ENCODE peak calls at places on chromosomes 2 and 18, in five cellular contexts. W is Caco-2, E is IMR-90, T is PC-3, A is AG10803. C is an unnamed sample.

GRCh38 chr2:210188190-210188589 is 17.0 kb upstream of the KANSL1L start:
- DNase-seq in W (no peak), E (no peak), T (no peak), A (no peak), C (no peak)

GRCh38 chr2:237324446-237325236 is 89.3 kb downstream of the COL6A3 start:
- DNase-seq in W (no peak), E (peak; percentile 85), T (no peak), A (peak; percentile 46), C (peak; percentile 75)

GRCh38 chr2:36362291-36362690 is 6.7 kb downstream of the CRIM1 start:
- DNase-seq in W (no peak), E (peak; percentile 79), T (no peak), A (peak; percentile 82), C (no peak)

GRCh38 chr2:96161785-96162367 is 16.6 kb upstream of the DUSP2 start:
- DNase-seq in W (no peak), E (no peak), T (no peak), A (no peak), C (no peak)

GRCh38 chr18:8667846-8668245 is 37.5 kb upstream of the MTCL1 start:
- DNase-seq in W (no peak), E (peak; percentile 72), T (no peak), A (peak; percentile 50), C (no peak)

GRCh38 chr2:28993211-28993960 is 12.3 kb downstream of the TOGARAM2 start:
- DNase-seq in W (no peak), E (no peak), T (peak; percentile 54), A (no peak), C (no peak)

GRCh38 chr18:24761765-24762164 is 301.3 kb downstream of the HRH4 start:
- DNase-seq in W (no peak), E (no peak), T (no peak), A (no peak), C (no peak)

GRCh38 chr2:37153224-37153623 is 3.6 kb downstream of the EIF2AK2 start:
- DNase-seq in W (no peak), E (no peak), T (no peak), A (no peak), C (no peak)

GRCh38 chr18:58213445-58213844 is 169.4 kb downstream of the NEDD4L start:
- DNase-seq in W (no peak), E (peak; percentile 93), T (peak; percentile 84), A (peak; percentile 95), C (no peak)

GRCh38 chr2:23595601-23596251 is 210.7 kb downstream of the KLHL29 start:
- DNase-seq in W (no peak), E (peak; percentile 13), T (no peak), A (peak; percentile 90), C (no peak)
- TF ChIP-seq CTCF in W (no peak), E (no peak), T (no peak), A (peak; percentile 14), C (no peak)

GRCh38 chr18:63775166-63775730 is at the start of gene SERPINB7:
- DNase-seq in W (no peak), E (peak; percentile 95), T (peak; percentile 96), A (peak; percentile 85), C (no peak)
- H3K4me3 ChIP-seq in W (no peak within 1 kb of the TSS), E (no peak within 1 kb of the TSS), T (peak within 1 kb of the TSS; percentile 51), A (no peak within 1 kb of the TSS), C (no peak within 1 kb of the TSS)

GRCh38 chr2:206993512-206993911 is 54.2 kb downstream of the CPO start:
- DNase-seq in W (no peak), E (peak; percentile 28), T (no peak), A (no peak), C (no peak)
- TF ChIP-seq CTCF in W (no peak), E (no peak), T (no peak), A (no peak), C (no peak)

GRCh38 chr2:208034503-208035140 is 9.3 kb upstream of the PLEKHM3 start:
- DNase-seq in W (no peak), E (no peak), T (peak; percentile 11), A (no peak), C (no peak)
- H3K4me3 ChIP-seq in W (no peak overlapping the region), E (no peak overlapping the region), T (no peak overlapping the region), A (no peak overlapping the region), C (no peak overlapping the region)

GRCh38 chr2:223674998-223675609 is 72.9 kb upstream of the SCG2 start:
- DNase-seq in W (peak; percentile 70), E (peak; percentile 54), T (peak; percentile 61), A (peak; percentile 29), C (no peak)
- TF ChIP-seq CTCF in W (peak; percentile 97), E (peak; percentile 71), T (peak; percentile 85), A (peak; percentile 67), C (peak; percentile 69)

DNA sequence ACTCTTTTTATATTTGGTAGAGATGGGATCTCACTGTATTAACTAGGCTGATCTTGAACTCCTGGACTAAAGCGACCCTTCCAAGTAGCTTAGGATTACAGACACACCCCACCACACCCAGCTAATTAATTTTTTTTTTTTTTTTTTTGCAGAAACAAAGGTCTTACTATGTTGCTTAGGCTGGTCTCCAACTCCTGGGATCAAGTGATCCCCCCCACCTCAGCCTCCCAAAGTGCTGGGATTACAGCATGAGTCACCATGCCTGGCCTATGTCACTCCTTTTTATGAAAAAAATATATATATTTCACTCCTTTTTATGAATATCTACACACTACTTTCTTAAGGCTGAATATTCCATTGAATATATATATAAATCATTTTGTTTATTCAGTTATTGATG is 162.8 kb downstream of the MGAT5 start:
- DNase-seq in W (no peak), E (no peak), T (peak; percentile 15), A (no peak), C (no peak)
- H3K4me3 ChIP-seq in W (no peak overlapping the region), E (no peak overlapping the region), T (no peak overlapping the region), A (no peak overlapping the region), C (no peak overlapping the region)

C was measured in LNCaP clone FGC.